ENCODE peak calls at places on chromosomes 3 and 15, in seven cellular contexts. P, G, V, B, X, Z and N are unnamed samples.

GRCh38 chr3:124887177-124887995 is at the start of gene ITGB5:
- DNase-seq in P (peak), G (peak), V (peak), B (peak), X (peak), Z (peak), N (no peak)

GRCh38 chr3:177238661-177239216 is 41.5 kb upstream of the TBL1XR1 start:
- DNase-seq in P (no peak), G (no peak), V (no peak), B (no peak), X (no peak), Z (no peak), N (no peak)

GRCh38 chr3:169278667-169279066 is 384.8 kb downstream of the MECOM start:
- DNase-seq in P (no peak), G (no peak), V (no peak), B (no peak), X (no peak), Z (no peak), N (no peak)

GRCh38 chr15:60584355-60585023 is 105.5 kb upstream of the ICE2 start:
- DNase-seq in P (no peak), G (peak), V (no peak), B (no peak), X (no peak), Z (no peak), N (no peak)

GRCh38 chr3:16063603-16064002 is 110.9 kb upstream of the GALNT15 start:
- DNase-seq in P (no peak), G (no peak), V (no peak), B (no peak), X (no peak), Z (no peak), N (no peak)

GRCh38 chr3:188294113-188294512 is 140.2 kb downstream of the LPP start:
- DNase-seq in P (no peak), G (no peak), V (no peak), B (no peak), X (no peak), Z (no peak), N (no peak)

GRCh38 chr3:43405888-43406636 is 119.7 kb downstream of the SNRK start:
- DNase-seq in P (no peak), G (no peak), V (peak), B (peak), X (no peak), Z (no peak), N (no peak)

GRCh38 chr3:186757214-186757613 is 26.2 kb upstream of the EIF4A2 start:
- DNase-seq in P (no peak), G (no peak), V (no peak), B (no peak), X (no peak), Z (no peak), N (no peak)

GRCh38 chr3:52347716-52348635 is 31.9 kb downstream of the DNAH1 start:
- DNase-seq in P (no peak), G (no peak), V (no peak), B (no peak), X (no peak), Z (no peak), N (no peak)

GRCh38 chr15:71562251-71562650 is 248.1 kb upstream of the NR2E3 start:
- DNase-seq in P (no peak), G (no peak), V (no peak), B (no peak), X (no peak), Z (no peak), N (no peak)

GRCh38 chr3:140007081-140007480 is 72.1 kb downstream of the CLSTN2 start:
- DNase-seq in P (no peak), G (no peak), V (no peak), B (no peak), X (no peak), Z (no peak), N (no peak)

GRCh38 chr15:58506064-58506490 is 74.3 kb downstream of the LIPC start:
- DNase-seq in P (no peak), G (no peak), V (no peak), B (no peak), X (no peak), Z (no peak), N (no peak)

GRCh38 chr3:34957707-34958106 is 681.6 kb upstream of the ARPP21 start:
- DNase-seq in P (no peak), G (no peak), V (no peak), B (no peak), X (peak), Z (no peak), N (no peak)

GRCh38 chr3:144496116-144496835 is 524.7 kb downstream of the DIPK2A start:
- DNase-seq in P (no peak), G (no peak), V (no peak), B (no peak), X (no peak), Z (no peak), N (no peak)

GRCh38 chr3:165640970-165641369 is 196.3 kb downstream of the BCHE start:
- DNase-seq in P (no peak), G (no peak), V (no peak), B (no peak), X (no peak), Z (no peak), N (no peak)

GRCh38 chr15:63604281-63604680 is 7.1 kb downstream of the FBXL22 start:
- DNase-seq in P (no peak), G (no peak), V (no peak), B (no peak), X (no peak), Z (no peak), N (no peak)

GRCh38 chr3:117252208-117252607 is 542.6 kb downstream of the TUSC7 start:
- DNase-seq in P (no peak), G (no peak), V (no peak), B (peak), X (no peak), Z (no peak), N (no peak)

GRCh38 chr3:10983219-10983916 is 9.2 kb upstream of the SLC6A1 start:
- DNase-seq in P (peak), G (peak), V (no peak), B (peak), X (peak), Z (peak), N (no peak)

GRCh38 chr3:189419022-189419421 is 212.2 kb upstream of the TP63 start:
- DNase-seq in P (no peak), G (no peak), V (no peak), B (no peak), X (no peak), Z (no peak), N (no peak)

GRCh38 chr3:178443634-178444033 is 92.6 kb upstream of the KCNMB2 start:
- DNase-seq in P (no peak), G (peak), V (no peak), B (no peak), X (no peak), Z (no peak), N (no peak)

GRCh38 chr3:57971975-57972374 is 36.2 kb upstream of the FLNB start:
- DNase-seq in P (no peak), G (no peak), V (peak), B (no peak), X (no peak), Z (peak), N (no peak)

GRCh38 chr15:65916664-65917406 is 47.5 kb downstream of the RAB11A start:
- DNase-seq in P (peak), G (peak), V (peak), B (peak), X (peak), Z (no peak), N (peak)

GRCh38 chr15:99343836-99344551 is 92.7 kb downstream of the LRRC28 start:
- DNase-seq in P (no peak), G (peak), V (peak), B (no peak), X (peak), Z (no peak), N (no peak)

GRCh38 chr3:129534428-129535027 is 6.1 kb downstream of the RHO start:
- DNase-seq in P (no peak), G (no peak), V (no peak), B (no peak), X (no peak), Z (no peak), N (no peak)

GRCh38 chr15:38474155-38474757 is 20.3 kb downstream of the FAM98B start:
- DNase-seq in P (no peak), G (peak), V (no peak), B (peak), X (peak), Z (peak), N (peak)

GRCh38 chr3:148791955-148792354 is 35.7 kb upstream of the CPB1 start:
- DNase-seq in P (no peak), G (no peak), V (no peak), B (no peak), X (no peak), Z (no peak), N (no peak)

GRCh38 chr3:10189557-10190374 is 25.0 kb downstream of the IRAK2 start:
- DNase-seq in P (peak), G (peak), V (peak), B (peak), X (peak), Z (peak), N (no peak)

GRCh38 chr3:110349295-110349694 is 722.3 kb upstream of the NECTIN3 start:
- DNase-seq in P (no peak), G (no peak), V (no peak), B (no peak), X (no peak), Z (no peak), N (no peak)

DNA sequence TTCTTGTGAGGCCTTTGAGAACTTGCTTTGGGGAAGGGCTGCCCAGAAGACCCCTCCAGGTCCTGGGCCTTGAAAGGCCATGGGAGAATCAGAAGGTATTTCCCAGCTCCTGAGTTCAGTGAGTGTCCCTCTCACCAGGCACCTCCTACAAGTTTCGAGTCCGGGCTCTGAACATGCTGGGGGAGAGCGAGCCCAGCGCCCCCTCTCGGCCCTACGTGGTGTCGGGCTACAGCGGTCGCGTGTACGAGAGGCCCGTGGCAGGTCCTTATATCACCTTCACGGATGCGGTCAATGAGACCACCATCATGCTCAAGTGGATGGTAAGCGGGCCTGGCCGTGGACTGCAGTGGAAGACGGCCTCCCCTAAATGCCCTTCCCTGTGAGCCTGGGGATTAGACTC is 68.3 kb downstream of the BOC start:
- DNase-seq in P (no peak), G (no peak), V (no peak), B (no peak), X (no peak), Z (no peak), N (no peak)
- TF ChIP-seq CTCF in P (no peak), G (no peak), V (no peak), B (no peak), X (no peak), Z (no peak), N (peak)

GRCh38 chr15:76168237-76168984 is 108.6 kb downstream of the TMEM266 start:
- DNase-seq in P (no peak), G (no peak), V (no peak), B (no peak), X (no peak), Z (no peak), N (no peak)
- H3K4me3 ChIP-seq in P (no peak), G (no peak), V (no peak), B (no peak), X (no peak), Z (no peak), N (no peak)

DNA sequence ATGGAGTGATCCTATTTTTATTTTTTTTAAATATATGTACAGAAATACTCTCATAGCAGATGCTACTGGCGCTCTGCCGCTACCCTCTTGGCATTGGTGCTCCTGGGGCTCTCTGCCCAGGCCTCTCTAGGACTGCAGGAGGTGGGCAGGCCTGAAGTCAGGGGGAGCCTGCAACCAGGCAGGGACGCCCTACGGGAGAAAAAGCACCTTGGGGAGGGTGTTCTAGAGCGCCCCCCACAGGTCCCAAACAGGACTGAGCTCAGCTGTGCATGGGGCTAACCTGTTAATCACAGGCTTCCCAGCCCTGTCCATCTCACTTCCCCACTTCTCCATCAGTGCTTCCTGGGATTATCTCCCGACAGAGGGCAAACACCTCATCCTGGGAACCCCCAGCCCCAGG is 192.5 kb downstream of the SHQ1 start:
- DNase-seq in P (no peak), G (peak), V (no peak), B (no peak), X (peak), Z (no peak), N (no peak)
- TF ChIP-seq CTCF in P (no peak), G (peak), V (no peak), B (no peak), X (peak), Z (no peak), N (peak)

GRCh38 chr15:76338555-76339301 is 2.2 kb downstream of the ISL2 start:
- DNase-seq in P (no peak), G (no peak), V (no peak), B (no peak), X (peak), Z (no peak), N (no peak)

GRCh38 chr15:76336254-76337046 is at the start of gene ISL2:
- DNase-seq in P (peak), G (peak), V (peak), B (peak), X (peak), Z (peak), N (peak)

GRCh38 chr15:76339302-76340197 is 3.0 kb downstream of the ISL2 start:
- DNase-seq in P (no peak), G (no peak), V (no peak), B (no peak), X (no peak), Z (no peak), N (no peak)

GRCh38 chr15:76337047-76337738 is 620 bp downstream of the ISL2 start:
- DNase-seq in P (no peak), G (peak), V (no peak), B (peak), X (peak), Z (no peak), N (no peak)

DNA sequence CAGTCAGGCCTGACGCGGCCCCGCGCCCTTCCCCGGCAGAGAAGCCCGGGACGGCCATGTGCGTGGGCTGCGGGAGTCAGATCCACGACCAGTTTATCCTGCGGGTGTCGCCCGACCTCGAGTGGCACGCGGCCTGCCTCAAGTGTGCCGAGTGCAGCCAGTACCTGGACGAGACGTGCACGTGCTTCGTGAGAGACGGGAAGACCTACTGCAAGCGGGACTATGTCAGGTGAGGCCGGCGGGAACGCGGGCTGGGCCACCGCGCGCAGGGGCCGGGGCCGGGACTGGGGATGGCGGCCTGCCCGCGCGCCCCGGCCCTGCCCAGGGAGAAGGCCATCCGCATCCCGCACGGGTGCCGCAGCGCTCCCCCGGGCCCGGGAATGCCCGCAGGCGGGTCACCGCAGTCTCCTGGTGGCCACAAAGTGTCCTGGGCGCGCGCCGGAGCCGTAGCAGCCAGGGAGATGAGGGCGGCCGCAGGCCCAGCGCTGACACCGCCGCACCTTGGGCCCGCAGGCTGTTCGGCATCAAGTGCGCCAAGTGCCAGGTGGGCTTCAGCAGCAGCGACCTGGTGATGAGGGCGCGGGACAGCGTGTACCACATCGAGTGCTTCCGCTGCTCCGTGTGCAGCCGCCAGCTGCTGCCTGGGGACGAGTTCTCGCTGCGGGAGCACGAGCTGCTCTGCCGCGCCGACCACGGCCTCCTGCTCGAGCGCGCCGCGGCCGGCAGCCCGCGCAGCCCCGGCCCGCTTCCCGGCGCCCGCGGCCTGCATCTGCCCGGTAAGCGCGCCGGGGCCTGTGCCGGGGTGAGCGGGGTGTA is 1.4 kb downstream of the ISL2 start:
- DNase-seq in P (no peak), G (no peak), V (no peak), B (no peak), X (peak), Z (no peak), N (no peak)
- H3K4me3 ChIP-seq in P (no peak), G (peak), V (peak), B (peak), X (peak), Z (peak), N (peak)